ENCODE peak calls at places on chromosomes 4 and X, in five cellular contexts. A is activated effector memory CD4-positive, alpha-beta T cell treated with Interleukin-2 at 50 U/mL for 16 hours; P is substantia nigra; B is body of pancreas; E is amniotic stem cell. Q is an unnamed sample.

GRCh38 chr4:174189392-174190029 is 94.0 kb downstream of the FBXO8 start:
- DNase-seq in A (no peak), P (no peak), B (no peak), E (no peak), Q (no peak)

GRCh38 chr4:113760852-113761681 is 471 bp downstream of the CAMK2D start:
- DNase-seq in A (peak), P (peak), B (peak), E (peak), Q (peak)

GRCh38 chr4:146585761-146586333 is 52.8 kb upstream of the POU4F2 start:
- DNase-seq in A (no peak), P (no peak), B (no peak), E (no peak), Q (no peak)

GRCh38 chr4:10529891-10530786 is 72.9 kb upstream of the ZNF518B start:
- DNase-seq in A (no peak), P (no peak), B (no peak), E (no peak), Q (no peak)

GRCh38 chr4:37976513-37976912 is 16.3 kb downstream of the PTTG2 start:
- DNase-seq in A (no peak), P (no peak), B (no peak), E (no peak), Q (no peak)

GRCh38 chrX:136204571-136204970 is 46.6 kb downstream of the MAP7D3 start:
- DNase-seq in A (no peak), P (no peak), B (no peak), E (no peak), Q (peak)

GRCh38 chr4:15515106-15515505 is 45.4 kb downstream of the CC2D2A start:
- DNase-seq in A (no peak), P (no peak), B (no peak), E (no peak), Q (no peak)

GRCh38 chr4:15410750-15411149 is 17.1 kb upstream of the C1QTNF7 start:
- DNase-seq in A (no peak), P (no peak), B (no peak), E (no peak), Q (no peak)

GRCh38 chrX:2698604-2699003 is 7.5 kb downstream of the CD99 start:
- DNase-seq in A (no peak), P (no peak), B (no peak), E (no peak), Q (no peak)

GRCh38 chr4:113106076-113106475 is 56.6 kb downstream of the ANK2 start:
- DNase-seq in A (no peak), P (no peak), B (no peak), E (peak), Q (no peak)

GRCh38 chr4:86664959-86665358 is 70.8 kb downstream of the PTPN13 start:
- DNase-seq in A (no peak), P (no peak), B (no peak), E (no peak), Q (no peak)

GRCh38 chrX:108511721-108512120 is 72.1 kb downstream of the COL4A5 start:
- DNase-seq in A (no peak), P (no peak), B (no peak), E (no peak), Q (no peak)

GRCh38 chr4:54233128-54233696 is 4.1 kb downstream of the PDGFRA start:
- DNase-seq in A (peak), P (peak), B (peak), E (peak), Q (peak)

GRCh38 chr4:55635282-55635681 is 816 bp downstream of the NMU start:
- DNase-seq in A (no peak), P (no peak), B (no peak), E (no peak), Q (no peak)

GRCh38 chr4:147328756-147329446 is 152.0 kb upstream of the EDNRA start:
- DNase-seq in A (no peak), P (no peak), B (no peak), E (no peak), Q (no peak)

GRCh38 chr4:41600243-41600642 is 62.3 kb downstream of the LIMCH1 start:
- DNase-seq in A (no peak), P (no peak), B (no peak), E (no peak), Q (no peak)

GRCh38 chrX:78333521-78333920 is 6.1 kb upstream of the CYSLTR1 start:
- DNase-seq in A (no peak), P (no peak), B (no peak), E (no peak), Q (peak)

GRCh38 chr4:6107886-6108285 is 89.7 kb upstream of the C4orf50 start:
- DNase-seq in A (no peak), P (no peak), B (no peak), E (no peak), Q (no peak)

GRCh38 chr4:156948133-156948532 is 23.5 kb downstream of the PDGFC start:
- DNase-seq in A (no peak), P (no peak), B (no peak), E (no peak), Q (no peak)

GRCh38 chrX:85243761-85244410 is at the start of the genes SATL1 and ZNF711:
- DNase-seq in A (no peak), P (peak), B (peak), E (no peak), Q (no peak)

GRCh38 chr4:135824759-135825331 is 1623.3 kb upstream of the PABPC4L start:
- DNase-seq in A (no peak), P (no peak), B (no peak), E (no peak), Q (no peak)

GRCh38 chr4:104829761-104830160 is 316.9 kb upstream of the TET2 start:
- DNase-seq in A (no peak), P (no peak), B (no peak), E (no peak), Q (no peak)

GRCh38 chr4:174629265-174629664 is 107.0 kb upstream of the HPGD start:
- DNase-seq in A (no peak), P (no peak), B (no peak), E (no peak), Q (no peak)

GRCh38 chrX:45035071-45035470 is 162.1 kb downstream of the KDM6A start:
- DNase-seq in A (no peak), P (no peak), B (no peak), E (no peak), Q (no peak)